ENCODE peak calls at places on chromosome 3, in six cellular contexts. Q is endothelial cell of umbilical vein, V is vagina, T is GM12878, J is psoas muscle, Z is tibial nerve. O is an unnamed sample. For H3K27me3, the result is how much of the 10 kb centered on the place peaks cover.

GRCh38 chr3:135514064-135514455 is 451.5 kb upstream of the PPP2R3A start:
- DNase-seq in Q (no peak), V (no peak), T (no peak), J (no peak), Z (no peak), O (no peak)

GRCh38 chr3:46712191-46713047 is 5.2 kb downstream of the PRSS50 start:
- DNase-seq in Q (no peak), V (no peak), T (no peak), J (no peak), Z (no peak), O (no peak)

GRCh38 chr3:143538577-143538981 is 309.7 kb downstream of the SLC9A9 start:
- DNase-seq in Q (peak), V (no peak), T (no peak), J (no peak), Z (no peak), O (no peak)

GRCh38 chr3:181913254-181913653 is 201.5 kb downstream of the SOX2 start:
- DNase-seq in Q (no peak), V (no peak), T (no peak), J (no peak), Z (no peak), O (no peak)

GRCh38 chr3:129548566-129548965 is 5.6 kb downstream of the H1-8 start:
- DNase-seq in Q (no peak), V (no peak), T (no peak), J (peak), Z (no peak), O (no peak)

GRCh38 chr3:195757371-195757770 is 36.6 kb downstream of the MUC20 start:
- DNase-seq in Q (peak), V (no peak), T (no peak), J (no peak), Z (no peak), O (no peak)

GRCh38 chr3:53346514-53346913 is 829 bp downstream of the DCP1A start:
- DNase-seq in Q (peak), V (no peak), T (no peak), J (no peak), Z (no peak), O (no peak)

GRCh38 chr3:150365132-150365604 is 42.9 kb upstream of the TSC22D2 start:
- DNase-seq in Q (no peak), V (no peak), T (peak), J (no peak), Z (no peak), O (no peak)

GRCh38 chr3:102699819-102700140 is 265.0 kb downstream of the ZPLD1 start:
- DNase-seq in Q (no peak), V (no peak), T (no peak), J (no peak), Z (no peak), O (no peak)

GRCh38 chr3:126134219-126134975 is 46.0 kb downstream of the ALDH1L1 start:
- DNase-seq in Q (peak), V (peak), T (no peak), J (peak), Z (peak), O (peak)

GRCh38 chr3:125684199-125684598 is 88.9 kb upstream of the OSBPL11 start:
- DNase-seq in Q (peak), V (no peak), T (no peak), J (no peak), Z (no peak), O (no peak)

GRCh38 chr3:134644731-134645514 is 5.9 kb downstream of the KY start:
- DNase-seq in Q (no peak), V (peak), T (no peak), J (peak), Z (no peak), O (no peak)

GRCh38 chr3:79957066-79957465 is 189.3 kb upstream of the ROBO1 start:
- DNase-seq in Q (no peak), V (no peak), T (no peak), J (no peak), Z (no peak), O (no peak)

GRCh38 chr3:187261541-187261969 is 30.0 kb downstream of the MASP1 start:
- DNase-seq in Q (no peak), V (no peak), T (no peak), J (no peak), Z (no peak), O (no peak)

GRCh38 chr3:99808163-99808794 is 9.4 kb upstream of the CMSS1 start:
- DNase-seq in Q (peak), V (no peak), T (no peak), J (no peak), Z (peak), O (no peak)

GRCh38 chr3:120344349-120344748 is 4.8 kb downstream of the LRRC58 start:
- DNase-seq in Q (no peak), V (no peak), T (no peak), J (no peak), Z (no peak), O (peak)

GRCh38 chr3:158718490-158719170 is 13.6 kb downstream of the RARRES1 start:
- DNase-seq in Q (peak), V (no peak), T (no peak), J (no peak), Z (no peak), O (no peak)

GRCh38 chr3:71570453-71571038 is 13.0 kb downstream of the FOXP1 start:
- DNase-seq in Q (no peak), V (no peak), T (no peak), J (no peak), Z (no peak), O (no peak)

GRCh38 chr3:32817561-32818430 is at the start of gene TRIM71:
- DNase-seq in Q (no peak), V (no peak), T (no peak), J (no peak), Z (no peak), O (peak)

GRCh38 chr3:17798000-17798399 is 55.6 kb upstream of the TBC1D5 start:
- DNase-seq in Q (no peak), V (no peak), T (no peak), J (no peak), Z (no peak), O (no peak)

GRCh38 chr3:6807967-6808588 is 52.8 kb upstream of the GRM7 start:
- DNase-seq in Q (no peak), V (no peak), T (no peak), J (no peak), Z (no peak), O (no peak)

GRCh38 chr3:69105320-69105719 is 17.1 kb downstream of the LMOD3 start:
- DNase-seq in Q (no peak), V (no peak), T (no peak), J (no peak), Z (no peak), O (no peak)

GRCh38 chr3:57570051-57570450 is 14.0 kb downstream of the PDE12 start:
- DNase-seq in Q (no peak), V (no peak), T (no peak), J (no peak), Z (no peak), O (no peak)

GRCh38 chr3:89098964-89099585 is 8.3 kb upstream of the EPHA3 start:
- DNase-seq in Q (peak), V (no peak), T (no peak), J (no peak), Z (peak), O (no peak)

GRCh38 chr3:180747805-180748361 is 68.6 kb upstream of the CCDC39 start:
- DNase-seq in Q (no peak), V (no peak), T (no peak), J (no peak), Z (no peak), O (no peak)

GRCh38 chr3:167209011-167209410 is 171.1 kb downstream of the ZBBX start:
- DNase-seq in Q (no peak), V (no peak), T (no peak), J (no peak), Z (no peak), O (no peak)

GRCh38 chr3:149534671-149535394 is 60.3 kb downstream of the TM4SF4 start:
- DNase-seq in Q (no peak), V (no peak), T (no peak), J (no peak), Z (no peak), O (no peak)

GRCh38 chr3:197533396-197534347 is 22.1 kb downstream of the BDH1 start:
- DNase-seq in Q (no peak), V (no peak), T (no peak), J (no peak), Z (no peak), O (no peak)

GRCh38 chr3:105661461-105661860 is 207.4 kb downstream of the CBLB start:
- DNase-seq in Q (no peak), V (no peak), T (no peak), J (no peak), Z (no peak), O (no peak)

GRCh38 chr3:26061947-26062346 is 272.1 kb downstream of the OXSM start:
- DNase-seq in Q (no peak), V (no peak), T (no peak), J (no peak), Z (no peak), O (no peak)

GRCh38 chr3:53180305-53181023 is 19.5 kb downstream of the PRKCD start:
- DNase-seq in Q (no peak), V (no peak), T (peak), J (no peak), Z (no peak), O (peak)

GRCh38 chr3:194871143-194871863 is 185.6 kb downstream of the FAM43A start:
- DNase-seq in Q (peak), V (no peak), T (no peak), J (peak), Z (no peak), O (peak)

GRCh38 chr3:155101398-155101797 is 21.3 kb downstream of the MME start:
- DNase-seq in Q (no peak), V (no peak), T (no peak), J (no peak), Z (no peak), O (no peak)
- TF ChIP-seq CTCF in Q (no peak), V (no peak), T (no peak), J (no peak), Z (no peak), O (no peak)

DNA sequence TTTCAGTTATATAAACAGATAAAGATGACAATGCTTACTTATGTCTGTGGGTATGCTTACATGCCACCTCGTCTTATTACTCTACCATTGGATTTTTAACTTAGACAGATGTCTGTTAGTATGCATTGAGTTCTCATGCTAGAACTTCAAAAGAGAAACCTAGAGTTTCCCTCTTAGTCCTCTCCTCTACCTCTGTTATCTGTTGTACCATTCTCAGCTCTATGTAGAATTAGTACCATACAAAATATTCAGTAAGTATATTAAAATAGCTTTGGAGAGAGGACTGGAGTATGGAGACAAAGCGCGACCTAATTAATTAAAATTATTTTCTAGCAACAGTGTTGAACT is 111.4 kb downstream of the BBX start:
- DNase-seq in Q (no peak), V (no peak), T (no peak), J (no peak), Z (no peak), O (no peak)
- H3K4me3 ChIP-seq in Q (no peak), V (no peak), T (no peak), J (no peak), Z (no peak), O (no peak)

GRCh38 chr3:55476515-55476914 is 10.6 kb downstream of the WNT5A start:
- DNase-seq in Q (no peak), V (no peak), T (no peak), J (no peak), Z (no peak), O (no peak)
- H3K27me3 ChIP-seq in Q (under half), V (under half), T (under half), J (under half), Z (under half), O (under half)

GRCh38 chr3:14113964-14114667 is 10.6 kb downstream of the CHCHD4 start:
- DNase-seq in Q (no peak), V (no peak), T (no peak), J (no peak), Z (no peak), O (no peak)
- TF ChIP-seq CTCF in Q (peak), V (no peak), T (no peak), J (no peak), Z (no peak), O (no peak)

DNA sequence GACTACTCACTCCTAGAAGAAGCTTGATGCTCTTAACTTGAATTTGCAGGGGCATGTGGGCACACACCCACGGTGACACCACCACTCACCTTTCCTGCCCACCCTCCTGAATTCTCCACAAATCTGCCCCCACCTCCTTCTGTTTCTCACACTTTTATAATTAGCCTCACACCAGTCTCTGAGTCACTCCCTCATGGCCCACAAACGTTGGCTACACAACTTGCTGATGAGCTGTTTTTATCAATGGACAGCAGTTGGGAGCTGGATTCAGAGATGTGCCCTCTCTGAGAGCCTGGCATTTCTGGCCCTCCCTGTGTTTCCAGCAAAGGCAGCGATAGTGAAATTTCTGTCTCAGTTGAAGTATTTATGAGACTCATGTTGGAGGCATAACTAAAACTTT is 1.3 kb downstream of the COLQ start:
- DNase-seq in Q (no peak), V (no peak), T (no peak), J (no peak), Z (no peak), O (no peak)
- H3K4me3 ChIP-seq in Q (no peak), V (no peak), T (no peak), J (peak), Z (no peak), O (no peak)

GRCh38 chr3:10725846-10726245 is 90.2 kb upstream of the SLC6A11 start:
- DNase-seq in Q (no peak), V (no peak), T (no peak), J (no peak), Z (no peak), O (no peak)
- H3K27me3 ChIP-seq in Q (under half), V (under half), T (under half), J (under half), Z (under half), O (under half)

DNA sequence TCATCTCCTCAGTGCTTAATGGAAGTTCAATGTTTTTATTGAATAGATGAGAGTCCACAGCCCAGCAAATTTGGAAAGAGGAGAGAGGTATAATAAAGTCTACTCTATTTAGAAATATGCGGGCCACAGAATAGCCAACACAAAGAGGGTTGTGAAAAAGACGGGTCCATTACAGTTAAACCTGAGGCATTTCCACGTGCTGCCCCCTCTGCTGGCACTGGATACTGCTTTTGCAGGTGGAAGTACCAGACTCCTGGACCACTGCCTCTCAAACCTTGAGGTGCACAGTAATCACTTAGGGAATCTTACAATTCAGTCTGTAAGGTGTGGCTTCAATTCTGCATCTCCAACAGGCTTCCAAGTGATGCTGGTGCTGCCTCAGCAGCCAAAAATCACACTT is 3.0 kb upstream of the TFDP2 start:
- DNase-seq in Q (no peak), V (no peak), T (no peak), J (no peak), Z (no peak), O (no peak)
- TF ChIP-seq CTCF in Q (peak), V (no peak), T (peak), J (no peak), Z (no peak), O (no peak)

O was measured in GM06990.